ENCODE peak calls at places on chromosome 15, in six cellular contexts. One of them, this sample, is unnamed.
A peak's percentile ranks its signal among the peaks of the same experiment; 100 is the strongest.

GRCh38 chr15:38672814-38673292 is 108.2 kb upstream of the RASGRP1 start:
- DNase-seq in HCT116: no peak
- DNase-seq in uterus: no peak
- DNase-seq in stomach: no peak
- DNase-seq in prostate gland: no peak
- DNase-seq in IMR-90: no peak
- DNase-seq in this sample: no peak

GRCh38 chr15:37873336-37873735 is 61.1 kb upstream of the TMCO5A start:
- DNase-seq in HCT116: no peak
- DNase-seq in uterus: no peak
- DNase-seq in stomach: no peak
- DNase-seq in prostate gland: no peak
- DNase-seq in IMR-90: peak; percentile 41
- DNase-seq in this sample: no peak

GRCh38 chr15:80403712-80404056 is 498 bp upstream of the ARNT2 start:
- DNase-seq in HCT116: no peak
- DNase-seq in uterus: no peak
- DNase-seq in stomach: no peak
- DNase-seq in prostate gland: no peak
- DNase-seq in IMR-90: no peak
- DNase-seq in this sample: no peak

GRCh38 chr15:37820380-37821128 is 113.9 kb upstream of the TMCO5A start:
- DNase-seq in HCT116: no peak
- DNase-seq in uterus: no peak
- DNase-seq in stomach: no peak
- DNase-seq in prostate gland: no peak
- DNase-seq in IMR-90: no peak
- DNase-seq in this sample: no peak

GRCh38 chr15:70748281-70748747 is 15.0 kb downstream of the UACA start:
- DNase-seq in HCT116: no peak
- DNase-seq in uterus: peak; percentile 34
- DNase-seq in stomach: peak; percentile 48
- DNase-seq in prostate gland: peak; percentile 30
- DNase-seq in IMR-90: peak; percentile 39
- DNase-seq in this sample: no peak

GRCh38 chr15:95121191-95121590 is 889.8 kb downstream of the MCTP2 start:
- DNase-seq in HCT116: no peak
- DNase-seq in uterus: no peak
- DNase-seq in stomach: no peak
- DNase-seq in prostate gland: no peak
- DNase-seq in IMR-90: no peak
- DNase-seq in this sample: no peak

GRCh38 chr15:49865925-49866757 is 245.3 kb downstream of the DTWD1 start:
- DNase-seq in HCT116: no peak
- DNase-seq in uterus: no peak
- DNase-seq in stomach: no peak
- DNase-seq in prostate gland: no peak
- DNase-seq in IMR-90: no peak
- DNase-seq in this sample: no peak

GRCh38 chr15:68644088-68644904 is 65.5 kb downstream of the CORO2B start:
- DNase-seq in HCT116: peak; percentile 22
- DNase-seq in uterus: no peak
- DNase-seq in stomach: no peak
- DNase-seq in prostate gland: no peak
- DNase-seq in IMR-90: peak; percentile 90
- DNase-seq in this sample: no peak

GRCh38 chr15:81777546-81777945 is 268.3 kb downstream of the MEX3B start:
- DNase-seq in HCT116: no peak
- DNase-seq in uterus: no peak
- DNase-seq in stomach: no peak
- DNase-seq in prostate gland: no peak
- DNase-seq in IMR-90: no peak
- DNase-seq in this sample: no peak

GRCh38 chr15:88736204-88736603 is 67.0 kb upstream of the ACAN start:
- DNase-seq in HCT116: no peak
- DNase-seq in uterus: no peak
- DNase-seq in stomach: no peak
- DNase-seq in prostate gland: no peak
- DNase-seq in IMR-90: no peak
- DNase-seq in this sample: no peak

GRCh38 chr15:23570466-23570865 is 5.0 kb downstream of the MKRN3 start:
- DNase-seq in HCT116: peak; percentile 8
- DNase-seq in uterus: no peak
- DNase-seq in stomach: no peak
- DNase-seq in prostate gland: no peak
- DNase-seq in IMR-90: no peak
- DNase-seq in this sample: no peak

GRCh38 chr15:36501063-36501678 is 78.3 kb upstream of the CDIN1 start:
- DNase-seq in HCT116: peak; percentile 69
- DNase-seq in uterus: peak; percentile 29
- DNase-seq in stomach: no peak
- DNase-seq in prostate gland: peak; percentile 46
- DNase-seq in IMR-90: peak; percentile 79
- DNase-seq in this sample: peak; percentile 21

GRCh38 chr15:96409231-96410138 is 79.0 kb downstream of the NR2F2 start:
- DNase-seq in HCT116: no peak
- DNase-seq in uterus: no peak
- DNase-seq in stomach: no peak
- DNase-seq in prostate gland: no peak
- DNase-seq in IMR-90: peak; percentile 5
- DNase-seq in this sample: no peak

GRCh38 chr15:93308026-93308670 is 219.1 kb upstream of the RGMA start:
- DNase-seq in HCT116: no peak
- DNase-seq in uterus: no peak
- DNase-seq in stomach: no peak
- DNase-seq in prostate gland: no peak
- DNase-seq in IMR-90: no peak
- DNase-seq in this sample: no peak

GRCh38 chr15:69996842-69997478 is 100.8 kb downstream of the TLE3 start:
- DNase-seq in HCT116: no peak
- DNase-seq in uterus: no peak
- DNase-seq in stomach: peak; percentile 70
- DNase-seq in prostate gland: no peak
- DNase-seq in IMR-90: no peak
- DNase-seq in this sample: no peak

GRCh38 chr15:37586976-37587375 is 347.5 kb upstream of the TMCO5A start:
- DNase-seq in HCT116: no peak
- DNase-seq in uterus: no peak
- DNase-seq in stomach: no peak
- DNase-seq in prostate gland: no peak
- DNase-seq in IMR-90: peak; percentile 14
- DNase-seq in this sample: no peak

GRCh38 chr15:77840962-77841361 is 208.2 kb upstream of the LINGO1 start:
- DNase-seq in HCT116: no peak
- DNase-seq in uterus: no peak
- DNase-seq in stomach: no peak
- DNase-seq in prostate gland: no peak
- DNase-seq in IMR-90: peak; percentile 80
- DNase-seq in this sample: no peak

GRCh38 chr15:100194955-100195354 is 146.8 kb downstream of the ADAMTS17 start:
- DNase-seq in HCT116: no peak
- DNase-seq in uterus: no peak
- DNase-seq in stomach: no peak
- DNase-seq in prostate gland: no peak
- DNase-seq in IMR-90: no peak
- DNase-seq in this sample: no peak

GRCh38 chr15:60651734-60652141 is 172.8 kb upstream of the ICE2 start:
- DNase-seq in HCT116: no peak
- DNase-seq in uterus: no peak
- DNase-seq in stomach: no peak
- DNase-seq in prostate gland: no peak
- DNase-seq in IMR-90: no peak
- DNase-seq in this sample: no peak

GRCh38 chr15:66595332-66595731 is 29.5 kb upstream of the LCTL start:
- DNase-seq in HCT116: no peak
- DNase-seq in uterus: no peak
- DNase-seq in stomach: no peak
- DNase-seq in prostate gland: no peak
- DNase-seq in IMR-90: no peak
- DNase-seq in this sample: no peak

GRCh38 chr15:70609919-70610318 is 153.4 kb downstream of the UACA start:
- DNase-seq in HCT116: no peak
- DNase-seq in uterus: no peak
- DNase-seq in stomach: no peak
- DNase-seq in prostate gland: no peak
- DNase-seq in IMR-90: no peak
- DNase-seq in this sample: no peak

GRCh38 chr15:41125063-41125669 is 9.1 kb upstream of the INO80 start:
- DNase-seq in HCT116: no peak
- DNase-seq in uterus: no peak
- DNase-seq in stomach: no peak
- DNase-seq in prostate gland: no peak
- DNase-seq in IMR-90: no peak
- DNase-seq in this sample: no peak

GRCh38 chr15:64284037-64284436 is 71.9 kb downstream of the CSNK1G1 start:
- DNase-seq in HCT116: no peak
- DNase-seq in uterus: no peak
- DNase-seq in stomach: no peak
- DNase-seq in prostate gland: no peak
- DNase-seq in IMR-90: peak; percentile 68
- DNase-seq in this sample: no peak

GRCh38 chr15:61051570-61052031 is 177.5 kb downstream of the RORA start:
- DNase-seq in HCT116: no peak
- DNase-seq in uterus: peak; percentile 33
- DNase-seq in stomach: no peak
- DNase-seq in prostate gland: peak; percentile 24
- DNase-seq in IMR-90: peak; percentile 78
- DNase-seq in this sample: peak; percentile 44

GRCh38 chr15:62608369-62608768 is 434.2 kb upstream of the TPM1 start:
- DNase-seq in HCT116: no peak
- DNase-seq in uterus: no peak
- DNase-seq in stomach: no peak
- DNase-seq in prostate gland: no peak
- DNase-seq in IMR-90: no peak
- DNase-seq in this sample: no peak

GRCh38 chr15:62612771-62613170 is 429.8 kb upstream of the TPM1 start:
- DNase-seq in HCT116: no peak
- DNase-seq in uterus: no peak
- DNase-seq in stomach: no peak
- DNase-seq in prostate gland: no peak
- DNase-seq in IMR-90: peak; percentile 42
- DNase-seq in this sample: no peak

GRCh38 chr15:62610499-62610898 is 432.0 kb upstream of the TPM1 start:
- DNase-seq in HCT116: no peak
- DNase-seq in uterus: no peak
- DNase-seq in stomach: no peak
- DNase-seq in prostate gland: no peak
- DNase-seq in IMR-90: no peak
- DNase-seq in this sample: no peak

GRCh38 chr15:62612183-62612733 is 430.3 kb upstream of the TPM1 start:
- DNase-seq in HCT116: no peak
- DNase-seq in uterus: no peak
- DNase-seq in stomach: no peak
- DNase-seq in prostate gland: no peak
- DNase-seq in IMR-90: no peak
- DNase-seq in this sample: no peak

DNA sequence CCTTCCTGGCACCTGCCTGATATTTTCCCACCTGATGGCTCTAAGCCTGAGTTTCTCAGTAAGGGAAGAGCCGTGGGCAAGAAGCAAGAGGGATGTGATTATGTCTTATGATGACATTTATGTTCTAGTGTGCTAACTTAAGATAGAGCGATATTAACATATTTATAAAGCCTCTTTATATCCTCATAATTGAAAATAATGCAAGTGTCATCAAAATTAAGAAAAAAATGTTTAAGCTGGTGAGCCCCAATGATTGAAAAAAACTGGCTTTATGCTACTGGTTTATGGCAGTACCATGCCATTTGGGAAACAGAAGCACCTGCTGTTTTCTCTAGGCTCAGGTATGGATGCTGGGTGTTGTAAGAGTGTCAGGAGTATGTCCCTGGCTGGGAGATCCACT is 431.5 kb upstream of the TPM1 start:
- DNase-seq in HCT116: no peak
- DNase-seq in uterus: no peak
- DNase-seq in stomach: no peak
- DNase-seq in prostate gland: no peak
- DNase-seq in IMR-90: no peak
- DNase-seq in this sample: no peak
- H3K27ac ChIP-seq in HCT116: no peak overlapping the region
- H3K27ac ChIP-seq in uterus: no peak overlapping the region
- H3K27ac ChIP-seq in stomach: no peak overlapping the region
- H3K27ac ChIP-seq in prostate gland: no peak overlapping the region
- H3K27ac ChIP-seq in IMR-90: no peak overlapping the region
- H3K27ac ChIP-seq in this sample: no peak overlapping the region

GRCh38 chr15:78873796-78874761 is 1.4 kb downstream of the MORF4L1 start:
- DNase-seq in HCT116: no peak
- DNase-seq in uterus: peak; percentile 30
- DNase-seq in stomach: no peak
- DNase-seq in prostate gland: no peak
- DNase-seq in IMR-90: peak; percentile 22
- DNase-seq in this sample: peak; percentile 41
- TF ChIP-seq CTCF in HCT116: no peak
- TF ChIP-seq CTCF in uterus: no peak
- TF ChIP-seq CTCF in stomach: no peak
- TF ChIP-seq CTCF in prostate gland: no peak
- TF ChIP-seq CTCF in IMR-90: no peak
- TF ChIP-seq CTCF in this sample: peak; percentile 9

GRCh38 chr15:85748176-85748575 is 46.5 kb downstream of the KLHL25 start:
- DNase-seq in HCT116: no peak
- DNase-seq in uterus: no peak
- DNase-seq in stomach: peak; percentile 17
- DNase-seq in prostate gland: no peak
- DNase-seq in IMR-90: no peak
- DNase-seq in this sample: peak; percentile 24
- TF ChIP-seq POLR2A in HCT116: no peak
- TF ChIP-seq POLR2A in uterus: no peak
- TF ChIP-seq POLR2A in stomach: no peak
- TF ChIP-seq POLR2A in prostate gland: no peak
- TF ChIP-seq POLR2A in IMR-90: no peak
- TF ChIP-seq POLR2A in this sample: no peak

GRCh38 chr15:45346381-45346780 is 32.0 kb downstream of the GATM start:
- DNase-seq in HCT116: no peak
- DNase-seq in uterus: no peak
- DNase-seq in stomach: no peak
- DNase-seq in prostate gland: no peak
- DNase-seq in IMR-90: no peak
- DNase-seq in this sample: no peak
- H3K27ac ChIP-seq in HCT116: no peak overlapping the region
- H3K27ac ChIP-seq in uterus: no peak overlapping the region
- H3K27ac ChIP-seq in stomach: no peak overlapping the region
- H3K27ac ChIP-seq in prostate gland: no peak overlapping the region
- H3K27ac ChIP-seq in IMR-90: no peak overlapping the region
- H3K27ac ChIP-seq in this sample: no peak overlapping the region

This sample was measured in heart left ventricle.